ENCODE peak calls at places on chromosomes 16 and 17, in seven cellular contexts. F, J, L, M, A, Q and S are unnamed samples.
A peak's percentile ranks its signal among the peaks of the same experiment; 100 is the strongest.

GRCh38 chr17:76204277-76204676 is 36.0 kb downstream of the RNF157 start:
- DNase-seq in F (no peak), M (no peak), A (no peak), Q (no peak), J (no peak), L (peak; percentile 36), S (peak; percentile 70)

GRCh38 chr17:70535986-70536385 is 366.7 kb downstream of the KCNJ2 start:
- DNase-seq in M (no peak), Q (no peak), F (no peak), J (no peak), L (no peak), A (no peak), S (no peak)

GRCh38 chr17:75010683-75011406 is 1.6 kb upstream of the MRPL58 start:
- DNase-seq in L (peak; percentile 64), A (peak; percentile 56), F (peak; percentile 80), M (no peak), Q (peak; percentile 74), J (peak; percentile 40), S (no peak)

GRCh38 chr17:32222621-32223020 is 43.0 kb upstream of the RHBDL3 start:
- DNase-seq in M (no peak), J (no peak), A (no peak), L (peak; percentile 24), F (no peak), Q (no peak), S (peak; percentile 38)

GRCh38 chr16:15816228-15816627 is 40.6 kb downstream of the MYH11 start:
- DNase-seq in J (no peak), F (no peak), L (no peak), M (no peak), A (no peak), Q (no peak), S (no peak)

GRCh38 chr16:21985524-21985923 is 15.4 kb downstream of the PDZD9 start:
- DNase-seq in A (no peak), J (no peak), L (no peak), F (no peak), Q (no peak), M (no peak), S (no peak)

GRCh38 chr16:2009302-2009711 is 314 bp downstream of the ZNF598 start:
- DNase-seq in Q (no peak), L (no peak), A (no peak), F (no peak), M (no peak), J (no peak), S (no peak)

GRCh38 chr17:45316271-45317112 is at the start of gene MAP3K14:
- DNase-seq in J (peak; percentile 70), Q (peak; percentile 72), M (peak; percentile 68), A (peak; percentile 77), L (peak; percentile 71), F (peak; percentile 65), S (no peak)

GRCh38 chr17:58172369-58173071 is 5.7 kb downstream of the OR4D2 start:
- DNase-seq in J (no peak), F (no peak), Q (no peak), L (peak; percentile 75), M (no peak), A (no peak), S (peak; percentile 47)

GRCh38 chr17:34234616-34235015 is 20.5 kb upstream of the CCL2 start:
- DNase-seq in L (no peak), A (no peak), J (no peak), F (no peak), M (no peak), Q (no peak), S (no peak)

GRCh38 chr17:1026599-1026975 is 29.7 kb downstream of the TIMM22 start:
- DNase-seq in Q (no peak), M (no peak), J (no peak), A (no peak), L (no peak), F (no peak), S (no peak)

GRCh38 chr17:75077490-75078096 is 10.2 kb upstream of the SLC16A5 start:
- DNase-seq in L (no peak), F (peak; percentile 67), Q (peak; percentile 64), J (peak; percentile 57), A (peak; percentile 75), M (peak; percentile 64), S (no peak)

GRCh38 chr16:49620158-49620867 is 235.6 kb downstream of the ZNF423 start:
- DNase-seq in Q (peak; percentile 70), F (no peak), A (peak; percentile 31), L (peak; percentile 25), J (peak; percentile 59), M (peak; percentile 75), S (peak; percentile 57)

GRCh38 chr17:77126519-77126918 is 14.2 kb upstream of the SEC14L1 start:
- DNase-seq in F (peak; percentile 85), M (no peak), L (peak; percentile 36), Q (no peak), J (peak; percentile 76), A (peak; percentile 44), S (no peak)

GRCh38 chr17:32701860-32702259 is 175.1 kb downstream of the MYO1D start:
- DNase-seq in F (no peak), J (no peak), M (no peak), A (no peak), L (no peak), Q (no peak), S (no peak)

GRCh38 chr17:68432086-68432864 is 25.0 kb downstream of the WIPI1 start:
- DNase-seq in M (no peak), F (no peak), A (no peak), L (no peak), Q (no peak), J (no peak), S (no peak)

GRCh38 chr17:12037970-12038369 is 17.3 kb downstream of the MAP2K4 start:
- DNase-seq in Q (no peak), J (no peak), F (no peak), L (no peak), M (no peak), A (no peak), S (no peak)

GRCh38 chr17:78759203-78759968 is 22.7 kb downstream of the CYTH1 start:
- DNase-seq in Q (no peak), A (peak; percentile 82), M (peak; percentile 53), F (peak; percentile 72), J (peak; percentile 77), L (no peak), S (no peak)

GRCh38 chr16:88285514-88285822 is 97.3 kb upstream of the ZNF469 start:
- DNase-seq in J (no peak), M (no peak), F (no peak), A (no peak), L (no peak), Q (no peak), S (no peak)

GRCh38 chr17:1203111-1203966 is 23.6 kb upstream of the ABR start:
- DNase-seq in J (peak; percentile 49), M (peak; percentile 80), Q (peak; percentile 64), A (peak; percentile 61), F (no peak), L (peak; percentile 79), S (peak; percentile 75)

GRCh38 chr17:73284906-73285602 is 23.4 kb upstream of the CPSF4L start:
- DNase-seq in Q (no peak), A (no peak), J (peak; percentile 13), M (no peak), L (no peak), F (no peak), S (no peak)

GRCh38 chr16:50304467-50305440 is 38.4 kb downstream of the ADCY7 start:
- DNase-seq in A (no peak), J (peak; percentile 7), L (no peak), M (no peak), F (peak; percentile 31), Q (peak; percentile 10), S (no peak)

GRCh38 chr16:3234543-3235541 is at the start of gene ZNF200:
- DNase-seq in J (peak; percentile 95), Q (peak; percentile 94), F (peak; percentile 95), M (peak; percentile 98), A (peak; percentile 97), L (peak; percentile 97), S (peak; percentile 90)
- TF ChIP-seq POLR2A in J (peak; percentile 76), Q (no peak), F (no peak), M (no peak), A (peak; percentile 77), L (peak; percentile 79), S (peak; percentile 70)

GRCh38 chr17:63716426-63716825 is 16.5 kb upstream of the LIMD2 start:
- DNase-seq in M (no peak), A (no peak), J (no peak), F (no peak), Q (no peak), L (no peak), S (no peak)

GRCh38 chr17:63709110-63709509 is 9.2 kb upstream of the LIMD2 start:
- DNase-seq in J (no peak), L (no peak), A (no peak), F (no peak), M (no peak), Q (no peak), S (no peak)

GRCh38 chr17:63718981-63719380 is 19.1 kb upstream of the LIMD2 start:
- DNase-seq in J (no peak), F (no peak), A (no peak), L (no peak), M (no peak), Q (no peak), S (no peak)

DNA sequence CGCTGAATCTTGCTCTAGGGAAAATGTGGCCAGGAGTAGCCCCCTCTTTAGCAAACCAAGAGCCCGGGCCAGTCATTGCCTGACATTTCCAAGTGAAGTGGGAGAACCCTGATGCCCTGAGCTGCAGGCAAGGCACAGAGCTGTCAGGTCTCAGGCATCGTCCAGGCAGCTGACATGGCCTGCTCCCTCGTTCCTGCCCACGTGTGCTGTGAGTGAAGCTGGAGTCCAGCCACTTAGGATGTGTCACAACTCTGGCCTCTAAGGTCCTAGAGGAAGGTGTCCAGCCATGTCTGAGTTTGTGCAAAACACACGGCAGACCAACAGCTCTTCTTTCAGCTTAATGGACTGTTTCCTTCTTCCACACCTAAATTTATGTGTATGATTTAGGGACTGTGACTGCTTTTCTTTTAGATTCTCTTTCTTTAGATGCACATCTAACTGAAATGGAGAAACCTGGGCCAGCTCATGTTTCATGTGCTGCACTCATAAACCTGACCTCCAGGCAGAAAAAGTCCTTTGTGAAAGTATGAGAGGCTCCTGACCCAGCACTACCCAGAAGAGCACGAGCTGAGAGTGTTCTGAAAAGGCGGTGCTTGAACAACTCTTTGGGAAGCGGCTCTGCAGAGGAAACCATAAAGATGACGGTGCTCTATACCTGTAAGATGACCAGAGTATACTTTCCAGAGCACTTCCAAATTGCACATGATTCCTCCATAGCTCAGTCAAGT is 14.8 kb upstream of the LIMD2 start:
- DNase-seq in F (no peak), M (peak; percentile 3), A (no peak), J (no peak), Q (no peak), L (no peak), S (no peak)
- TF ChIP-seq POLR2A in F (no peak), M (no peak), A (no peak), J (no peak), Q (no peak), L (no peak), S (no peak)

DNA sequence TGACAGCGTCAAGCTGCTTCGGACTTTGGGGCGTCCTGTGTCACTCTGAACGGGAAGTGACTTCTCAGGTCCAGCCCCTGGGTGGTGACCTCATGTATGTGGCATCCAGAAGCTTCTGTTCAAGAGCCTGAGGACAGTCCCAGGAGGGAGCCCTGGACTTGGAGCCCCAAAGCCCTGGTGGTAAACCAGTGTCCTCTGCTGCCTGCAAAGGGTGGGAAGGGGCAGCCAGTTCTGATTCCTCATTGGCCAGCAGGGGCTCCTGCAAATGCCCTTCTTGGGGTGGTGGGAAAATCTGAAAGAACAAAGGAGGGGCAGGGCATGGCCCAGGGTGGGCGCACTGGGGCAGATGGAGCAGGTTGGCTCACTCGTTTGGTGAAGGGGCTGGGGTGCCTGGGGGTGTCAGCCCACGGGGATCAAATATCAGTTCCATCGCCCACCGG is 1.6 kb downstream of the OSGIN1 start:
- DNase-seq in J (peak; percentile 73), M (peak; percentile 70), F (no peak), Q (no peak), L (peak; percentile 61), A (peak; percentile 74), S (peak; percentile 63)
- TF ChIP-seq POLR2A in J (peak; percentile 2), M (no peak), F (no peak), Q (no peak), L (no peak), A (peak; percentile 37), S (peak; percentile 25)

GRCh38 chr17:81636505-81637288 is at the start of the genes NPLOC4 and TSPAN10:
- DNase-seq in M (peak; percentile 82), L (peak; percentile 91), Q (peak; percentile 89), F (peak; percentile 86), J (peak; percentile 86), A (peak; percentile 88), S (peak; percentile 90)
- TF ChIP-seq POLR2A in M (no peak), L (peak; percentile 88), Q (peak; percentile 61), F (peak; percentile 21), J (peak; percentile 50), A (peak; percentile 55), S (peak; percentile 86)